ENCODE peak calls at places on chromosomes 11 and 22, in six cellular contexts. K is NT2/D1; I is coronary artery; B is Right ventricle myocardium superior; R is adipocyte; H is stimulated activated CD4-positive, alpha-beta T cell treated with anti-CD3 and anti-CD28 coated beads, Interleukin-12 subunit alpha, Interleukin-12 subunit beta, amount 100 ng/mL, for 24 hours. L is an unnamed sample.

GRCh38 chr22:36901411-36902142 is 11.9 kb upstream of the CSF2RB start:
- DNase-seq in B (no peak), R (no peak), K (no peak), H (no peak), I (no peak), L (no peak)

GRCh38 chr22:49968831-49969661 is 8.5 kb downstream of the PIM3 start:
- DNase-seq in K (no peak), I (peak; percentile 73), B (peak; percentile 43), H (no peak), R (no peak), L (no peak)

GRCh38 chr11:103862049-103862826 is 174.2 kb upstream of the DDI1 start:
- DNase-seq in I (no peak), B (no peak), H (no peak), R (no peak), K (no peak), L (no peak)

GRCh38 chr22:24445481-24446290 is 18.3 kb downstream of the ADORA2A start:
- DNase-seq in R (no peak), H (no peak), B (no peak), I (peak; percentile 66), K (no peak), L (no peak)

GRCh38 chr11:62001450-62002178 is 34.2 kb upstream of the FTH1 start:
- DNase-seq in B (no peak), K (no peak), I (no peak), H (no peak), R (no peak), L (peak; percentile 5)

GRCh38 chr22:45777046-45777851 is 105.6 kb downstream of the ATXN10 start:
- DNase-seq in R (peak; percentile 54), B (no peak), I (no peak), H (no peak), K (no peak), L (peak; percentile 35)

GRCh38 chr22:19260194-19260593 is 31.3 kb downstream of the CLTCL1 start:
- DNase-seq in H (no peak), K (no peak), B (no peak), I (no peak), R (no peak), L (no peak)

GRCh38 chr22:36383110-36383581 is 4.6 kb downstream of the MYH9 start:
- DNase-seq in R (peak; percentile 55), K (no peak), H (peak; percentile 59), I (no peak), B (no peak), L (peak; percentile 81)

GRCh38 chr22:19105867-19106802 is 16.1 kb downstream of the DGCR2 start:
- DNase-seq in R (no peak), B (no peak), K (no peak), H (peak; percentile 12), I (no peak), L (no peak)

GRCh38 chr11:63937713-63938480 is 905 bp upstream of the NAA40 start:
- DNase-seq in R (no peak), K (no peak), B (no peak), H (no peak), I (no peak), L (no peak)

GRCh38 chr22:49295851-49296560 is 531.7 kb downstream of the BRD1 start:
- DNase-seq in B (no peak), R (no peak), H (no peak), I (peak; percentile 61), K (no peak), L (no peak)

GRCh38 chr22:38009000-38009806 is 24.8 kb upstream of the SOX10 start:
- DNase-seq in K (no peak), H (no peak), I (no peak), B (no peak), R (no peak), L (no peak)

GRCh38 chr22:30605449-30606110 is 1.4 kb upstream of the TCN2 start:
- DNase-seq in R (peak; percentile 65), K (no peak), H (peak; percentile 32), B (peak; percentile 73), I (no peak), L (peak; percentile 39)

GRCh38 chr11:131839326-131839725 is 468.9 kb downstream of the NTM start:
- DNase-seq in K (no peak), B (no peak), I (no peak), H (no peak), R (no peak), L (no peak)

GRCh38 chr11:114188851-114189570 is 107.2 kb upstream of the NNMT start:
- DNase-seq in I (no peak), H (no peak), R (no peak), B (no peak), K (no peak), L (no peak)

GRCh38 chr22:46453006-46453828 is 84.2 kb downstream of the CELSR1 start:
- DNase-seq in H (no peak), K (no peak), I (no peak), R (no peak), B (no peak), L (no peak)

GRCh38 chr11:72483412-72484186 is 49.3 kb upstream of the CLPB start:
- DNase-seq in B (no peak), I (no peak), K (no peak), R (peak; percentile 11), H (no peak), L (peak; percentile 43)

L was measured in AG10803.